ENCODE peak calls at places on chromosomes 6 and 20, in six cellular contexts. One of them, this sample, is unnamed.

GRCh38 chr6:146634022-146634421 is 35.2 kb downstream of the ADGB start:
- DNase-seq in colonic mucosa: no peak
- DNase-seq in MM.1S: no peak
- DNase-seq in astrocyte of the spinal cord: no peak
- DNase-seq in H9: no peak
- DNase-seq in adrenal gland: no peak
- DNase-seq in this sample: no peak

GRCh38 chr20:41510847-41511453 is 107.2 kb downstream of the CHD6 start:
- DNase-seq in colonic mucosa: no peak
- DNase-seq in MM.1S: no peak
- DNase-seq in astrocyte of the spinal cord: no peak
- DNase-seq in H9: no peak
- DNase-seq in adrenal gland: no peak
- DNase-seq in this sample: no peak

GRCh38 chr6:142700032-142700431 is 244.9 kb downstream of the HIVEP2 start:
- DNase-seq in colonic mucosa: no peak
- DNase-seq in MM.1S: no peak
- DNase-seq in astrocyte of the spinal cord: no peak
- DNase-seq in H9: no peak
- DNase-seq in adrenal gland: no peak
- DNase-seq in this sample: no peak

GRCh38 chr6:125831660-125832059 is 40.9 kb downstream of the NCOA7 start:
- DNase-seq in colonic mucosa: no peak
- DNase-seq in MM.1S: no peak
- DNase-seq in astrocyte of the spinal cord: no peak
- DNase-seq in H9: no peak
- DNase-seq in adrenal gland: no peak
- DNase-seq in this sample: no peak

GRCh38 chr6:93675856-93676255 is 256.5 kb upstream of the EPHA7 start:
- DNase-seq in colonic mucosa: no peak
- DNase-seq in MM.1S: no peak
- DNase-seq in astrocyte of the spinal cord: peak
- DNase-seq in H9: no peak
- DNase-seq in adrenal gland: no peak
- DNase-seq in this sample: no peak

GRCh38 chr6:75932067-75932466 is 140.4 kb downstream of the IMPG1 start:
- DNase-seq in colonic mucosa: no peak
- DNase-seq in MM.1S: no peak
- DNase-seq in astrocyte of the spinal cord: peak
- DNase-seq in H9: peak
- DNase-seq in adrenal gland: peak
- DNase-seq in this sample: no peak

GRCh38 chr6:36751091-36751490 is 53.5 kb downstream of the RAB44 start:
- DNase-seq in colonic mucosa: no peak
- DNase-seq in MM.1S: no peak
- DNase-seq in astrocyte of the spinal cord: no peak
- DNase-seq in H9: no peak
- DNase-seq in adrenal gland: no peak
- DNase-seq in this sample: no peak

GRCh38 chr6:26309731-26310142 is 55.3 kb upstream of the BTN3A2 start:
- DNase-seq in colonic mucosa: no peak
- DNase-seq in MM.1S: no peak
- DNase-seq in astrocyte of the spinal cord: peak
- DNase-seq in H9: no peak
- DNase-seq in adrenal gland: no peak
- DNase-seq in this sample: no peak

GRCh38 chr6:135830971-135831370 is 20.5 kb upstream of the PDE7B start:
- DNase-seq in colonic mucosa: no peak
- DNase-seq in MM.1S: no peak
- DNase-seq in astrocyte of the spinal cord: no peak
- DNase-seq in H9: no peak
- DNase-seq in adrenal gland: no peak
- DNase-seq in this sample: no peak

GRCh38 chr6:28474441-28475219 is 31.3 kb upstream of the ZSCAN23 start:
- DNase-seq in colonic mucosa: peak
- DNase-seq in MM.1S: peak
- DNase-seq in astrocyte of the spinal cord: peak
- DNase-seq in H9: no peak
- DNase-seq in adrenal gland: no peak
- DNase-seq in this sample: no peak

GRCh38 chr6:151044465-151045441 is 179.3 kb downstream of the MTHFD1L start:
- DNase-seq in colonic mucosa: peak
- DNase-seq in MM.1S: no peak
- DNase-seq in astrocyte of the spinal cord: peak
- DNase-seq in H9: no peak
- DNase-seq in adrenal gland: peak
- DNase-seq in this sample: peak

GRCh38 chr6:21664263-21665081 is 70.9 kb downstream of the SOX4 start:
- DNase-seq in colonic mucosa: peak
- DNase-seq in MM.1S: no peak
- DNase-seq in astrocyte of the spinal cord: peak
- DNase-seq in H9: peak
- DNase-seq in adrenal gland: no peak
- DNase-seq in this sample: no peak

GRCh38 chr6:168937061-168937460 is 316.6 kb downstream of the THBS2 start:
- DNase-seq in colonic mucosa: no peak
- DNase-seq in MM.1S: no peak
- DNase-seq in astrocyte of the spinal cord: no peak
- DNase-seq in H9: no peak
- DNase-seq in adrenal gland: no peak
- DNase-seq in this sample: no peak

GRCh38 chr6:710601-711571 is 17.9 kb upstream of the EXOC2 start:
- DNase-seq in colonic mucosa: peak
- DNase-seq in MM.1S: peak
- DNase-seq in astrocyte of the spinal cord: peak
- DNase-seq in H9: peak
- DNase-seq in adrenal gland: peak
- DNase-seq in this sample: no peak

DNA sequence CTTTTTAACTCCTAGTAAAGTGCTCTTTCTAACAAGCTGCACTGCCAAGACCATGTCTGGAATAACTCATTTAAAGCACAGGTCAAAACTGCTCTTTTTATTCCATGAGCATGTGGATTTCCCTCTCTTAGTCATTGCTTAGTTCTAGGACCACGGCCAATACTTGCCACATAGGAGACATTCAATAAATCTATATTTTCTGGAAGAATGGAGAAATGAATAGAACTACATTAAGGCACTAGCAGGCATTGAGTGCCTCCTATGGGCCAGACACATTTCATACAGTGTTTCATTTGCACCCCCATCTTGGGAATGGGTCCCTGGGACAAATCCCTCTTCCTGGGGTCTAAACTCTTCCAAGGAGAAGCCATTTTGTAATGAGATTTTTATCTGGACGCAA is 552.8 kb upstream of the CITED2 start:
- DNase-seq in colonic mucosa: no peak
- DNase-seq in MM.1S: no peak
- DNase-seq in astrocyte of the spinal cord: peak
- DNase-seq in H9: no peak
- DNase-seq in adrenal gland: peak
- DNase-seq in this sample: no peak
- TF ChIP-seq CTCF in colonic mucosa: peak
- TF ChIP-seq CTCF in MM.1S: peak
- TF ChIP-seq CTCF in astrocyte of the spinal cord: peak
- TF ChIP-seq CTCF in H9: peak
- TF ChIP-seq CTCF in adrenal gland: no peak
- TF ChIP-seq CTCF in this sample: peak

GRCh38 chr20:48949304-48950170 is 28.0 kb downstream of the ARFGEF2 start:
- DNase-seq in colonic mucosa: no peak
- DNase-seq in MM.1S: no peak
- DNase-seq in astrocyte of the spinal cord: no peak
- DNase-seq in H9: peak
- DNase-seq in adrenal gland: no peak
- DNase-seq in this sample: no peak
- TF ChIP-seq CTCF in colonic mucosa: no peak
- TF ChIP-seq CTCF in MM.1S: no peak
- TF ChIP-seq CTCF in astrocyte of the spinal cord: no peak
- TF ChIP-seq CTCF in H9: peak
- TF ChIP-seq CTCF in adrenal gland: no peak
- TF ChIP-seq CTCF in this sample: no peak

DNA sequence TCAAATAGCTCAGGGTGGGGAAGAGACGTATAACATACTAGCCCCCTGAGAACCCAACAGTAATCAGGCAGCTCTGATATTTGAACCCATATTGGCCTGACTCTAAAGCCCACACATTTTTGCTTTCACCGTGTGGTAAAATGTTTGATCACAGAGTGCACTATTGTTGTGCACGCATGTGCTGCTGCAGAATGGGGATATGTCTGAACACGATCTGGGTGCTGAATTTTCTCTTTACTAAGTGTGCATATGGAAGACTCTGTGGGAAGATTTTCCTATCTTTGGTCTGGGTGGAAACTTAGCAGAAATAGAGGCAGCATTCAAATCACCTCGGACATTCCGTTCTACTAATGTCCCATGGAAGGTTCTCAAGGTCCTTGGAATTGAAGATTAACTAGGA is 800.1 kb downstream of the TFAP2A start:
- DNase-seq in colonic mucosa: no peak
- DNase-seq in MM.1S: no peak
- DNase-seq in astrocyte of the spinal cord: no peak
- DNase-seq in H9: no peak
- DNase-seq in adrenal gland: no peak
- DNase-seq in this sample: no peak
- TF ChIP-seq CTCF in colonic mucosa: no peak
- TF ChIP-seq CTCF in MM.1S: no peak
- TF ChIP-seq CTCF in astrocyte of the spinal cord: no peak
- TF ChIP-seq CTCF in H9: no peak
- TF ChIP-seq CTCF in adrenal gland: no peak
- TF ChIP-seq CTCF in this sample: no peak

GRCh38 chr20:62822239-62822787 is 5.5 kb downstream of the COL9A3 start:
- DNase-seq in colonic mucosa: no peak
- DNase-seq in MM.1S: no peak
- DNase-seq in astrocyte of the spinal cord: no peak
- DNase-seq in H9: no peak
- DNase-seq in adrenal gland: no peak
- DNase-seq in this sample: no peak

GRCh38 chr20:62824476-62825287 is 7.8 kb downstream of the COL9A3 start:
- DNase-seq in colonic mucosa: peak
- DNase-seq in MM.1S: peak
- DNase-seq in astrocyte of the spinal cord: peak
- DNase-seq in H9: peak
- DNase-seq in adrenal gland: peak
- DNase-seq in this sample: no peak

GRCh38 chr20:62823688-62824475 is 7.0 kb downstream of the COL9A3 start:
- DNase-seq in colonic mucosa: no peak
- DNase-seq in MM.1S: no peak
- DNase-seq in astrocyte of the spinal cord: no peak
- DNase-seq in H9: peak
- DNase-seq in adrenal gland: peak
- DNase-seq in this sample: no peak

GRCh38 chr20:62821726-62822210 is 4.9 kb downstream of the COL9A3 start:
- DNase-seq in colonic mucosa: no peak
- DNase-seq in MM.1S: no peak
- DNase-seq in astrocyte of the spinal cord: no peak
- DNase-seq in H9: no peak
- DNase-seq in adrenal gland: no peak
- DNase-seq in this sample: no peak

GRCh38 chr20:62822788-62823651 is 6.2 kb downstream of the COL9A3 start:
- DNase-seq in colonic mucosa: peak
- DNase-seq in MM.1S: peak
- DNase-seq in astrocyte of the spinal cord: no peak
- DNase-seq in H9: peak
- DNase-seq in adrenal gland: peak
- DNase-seq in this sample: no peak
- TF ChIP-seq CTCF in colonic mucosa: peak
- TF ChIP-seq CTCF in MM.1S: peak
- TF ChIP-seq CTCF in astrocyte of the spinal cord: peak
- TF ChIP-seq CTCF in H9: peak
- TF ChIP-seq CTCF in adrenal gland: peak
- TF ChIP-seq CTCF in this sample: peak

DNA sequence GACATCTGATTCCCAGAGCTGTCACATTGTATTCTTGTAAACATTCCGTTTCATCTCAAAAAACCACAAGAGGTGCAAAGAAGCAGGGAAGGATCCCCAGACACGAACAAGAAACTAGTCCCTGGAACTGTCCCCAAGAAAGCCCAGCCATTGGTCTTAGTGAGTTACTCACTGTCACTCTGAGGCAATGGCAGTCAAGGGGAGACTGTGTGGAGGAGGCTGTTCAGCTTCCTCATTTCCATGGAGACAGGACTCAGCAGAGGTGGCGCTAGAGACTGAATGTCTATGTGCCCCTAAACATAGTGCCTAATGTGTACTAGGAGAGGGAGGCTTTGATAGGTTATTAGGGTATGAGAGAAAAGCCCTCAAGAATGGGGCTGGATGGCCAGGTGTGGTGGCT is 11.1 kb downstream of the ULBP1 start:
- DNase-seq in colonic mucosa: no peak
- DNase-seq in MM.1S: no peak
- DNase-seq in astrocyte of the spinal cord: no peak
- DNase-seq in H9: no peak
- DNase-seq in adrenal gland: no peak
- DNase-seq in this sample: no peak
- TF ChIP-seq CTCF in colonic mucosa: no peak
- TF ChIP-seq CTCF in MM.1S: no peak
- TF ChIP-seq CTCF in astrocyte of the spinal cord: no peak
- TF ChIP-seq CTCF in H9: no peak
- TF ChIP-seq CTCF in adrenal gland: no peak
- TF ChIP-seq CTCF in this sample: no peak

GRCh38 chr6:166956444-166957086 is at the start of gene RNASET2:
- DNase-seq in colonic mucosa: peak
- DNase-seq in MM.1S: peak
- DNase-seq in astrocyte of the spinal cord: peak
- DNase-seq in H9: peak
- DNase-seq in adrenal gland: peak
- DNase-seq in this sample: peak

GRCh38 chr6:166957087-166957804 is 896 bp upstream of the RNASET2 start:
- DNase-seq in colonic mucosa: peak
- DNase-seq in MM.1S: no peak
- DNase-seq in astrocyte of the spinal cord: no peak
- DNase-seq in H9: peak
- DNase-seq in adrenal gland: peak
- DNase-seq in this sample: no peak

GRCh38 chr6:166954118-166954713 is 2.1 kb downstream of the RNASET2 start:
- DNase-seq in colonic mucosa: peak
- DNase-seq in MM.1S: no peak
- DNase-seq in astrocyte of the spinal cord: no peak
- DNase-seq in H9: no peak
- DNase-seq in adrenal gland: no peak
- DNase-seq in this sample: no peak

GRCh38 chr6:166955121-166955864 is 1.1 kb downstream of the RNASET2 start:
- DNase-seq in colonic mucosa: peak
- DNase-seq in MM.1S: no peak
- DNase-seq in astrocyte of the spinal cord: no peak
- DNase-seq in H9: no peak
- DNase-seq in adrenal gland: no peak
- DNase-seq in this sample: no peak

DNA sequence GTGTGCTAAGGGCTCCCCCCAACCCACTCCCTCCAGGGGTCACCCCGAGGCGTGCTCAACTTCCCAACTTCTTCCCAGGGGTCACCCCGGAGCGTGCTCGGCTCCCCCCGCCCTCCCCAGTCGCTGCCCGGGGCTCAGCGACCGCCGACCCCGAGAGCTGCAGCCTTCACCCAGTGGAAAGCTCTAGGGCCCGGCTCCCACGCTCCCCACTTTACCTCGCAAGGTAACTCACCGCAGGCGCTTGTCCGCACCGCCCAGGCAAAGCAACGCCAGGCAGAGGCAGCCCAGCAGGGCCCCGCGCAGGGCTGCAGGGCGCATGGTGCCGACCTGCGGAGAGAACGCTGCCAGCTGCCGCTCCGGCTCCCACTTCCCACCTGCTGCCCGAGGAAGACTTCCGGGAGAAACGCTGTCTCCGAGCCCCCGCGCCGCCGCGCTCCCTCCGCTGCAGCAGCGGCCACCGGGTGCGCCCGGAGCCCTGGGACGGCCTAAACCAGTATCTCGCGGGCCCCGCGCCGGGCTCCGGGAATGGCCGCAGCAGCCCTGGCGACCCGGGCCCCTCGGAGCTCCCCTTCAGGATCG is 396 bp downstream of the RNASET2 start:
- DNase-seq in colonic mucosa: no peak
- DNase-seq in MM.1S: no peak
- DNase-seq in astrocyte of the spinal cord: peak
- DNase-seq in H9: no peak
- DNase-seq in adrenal gland: no peak
- DNase-seq in this sample: no peak
- TF ChIP-seq CTCF in colonic mucosa: no peak
- TF ChIP-seq CTCF in MM.1S: no peak
- TF ChIP-seq CTCF in astrocyte of the spinal cord: no peak
- TF ChIP-seq CTCF in H9: no peak
- TF ChIP-seq CTCF in adrenal gland: no peak
- TF ChIP-seq CTCF in this sample: no peak

This sample was measured in osteocyte.